ENCODE peak calls at places on chromosome 3, in eight cellular contexts. X is spleen, I is sigmoid colon, T is stomach, W is transverse colon, F is uterus, N is HCT116, S is ovary. J is an unnamed sample.

GRCh38 chr3:72665701-72666443 is 182.4 kb downstream of the SHQ1 start:
- DNase-seq in W (peak), F (no peak), I (no peak), N (no peak), T (peak), S (no peak), X (peak), J (peak)

GRCh38 chr3:32154180-32154579 is 47.8 kb downstream of the GPD1L start:
- DNase-seq in I (no peak), F (no peak), W (no peak), S (no peak), N (no peak), T (no peak), X (no peak), J (no peak)

GRCh38 chr3:62604301-62604700 is 231.0 kb upstream of the FEZF2 start:
- DNase-seq in W (no peak), S (no peak), N (no peak), T (no peak), F (no peak), X (no peak), I (no peak), J (no peak)

GRCh38 chr3:128561504-128561903 is 68.5 kb upstream of the GATA2 start:
- DNase-seq in X (no peak), I (no peak), S (no peak), T (no peak), W (no peak), N (no peak), F (no peak), J (no peak)

GRCh38 chr3:143849854-143850549 is 1.7 kb upstream of the SLC9A9 start:
- DNase-seq in W (no peak), I (no peak), N (no peak), T (no peak), F (no peak), X (no peak), S (no peak), J (no peak)

GRCh38 chr3:194075802-194076460 is 60.0 kb upstream of the HES1 start:
- DNase-seq in N (no peak), I (no peak), W (no peak), X (no peak), T (peak), F (no peak), S (no peak), J (no peak)

GRCh38 chr3:181710581-181711255 is 1.0 kb upstream of the SOX2 start:
- DNase-seq in W (no peak), I (no peak), F (no peak), N (no peak), X (no peak), S (no peak), T (no peak), J (no peak)

GRCh38 chr3:159200176-159200575 is 398.3 kb downstream of the MFSD1 start:
- DNase-seq in S (no peak), I (no peak), T (no peak), X (no peak), N (peak), W (no peak), F (no peak), J (no peak)

GRCh38 chr3:12815078-12815477 is 18.6 kb downstream of the CAND2 start:
- DNase-seq in T (no peak), F (no peak), S (no peak), N (no peak), W (no peak), X (no peak), I (no peak), J (no peak)

GRCh38 chr3:21786454-21786829 is 35.4 kb upstream of the ZNF385D start:
- DNase-seq in W (no peak), F (no peak), I (no peak), N (no peak), S (no peak), X (no peak), T (no peak), J (no peak)

GRCh38 chr3:180036678-180037455 is at the start of gene PEX5L:
- DNase-seq in W (no peak), X (peak), F (peak), I (no peak), N (no peak), S (peak), T (peak), J (no peak)

GRCh38 chr3:30737746-30738499 is 131.5 kb downstream of the TGFBR2 start:
- DNase-seq in X (no peak), S (no peak), T (no peak), N (no peak), W (no peak), I (no peak), F (no peak), J (no peak)

GRCh38 chr3:45489730-45490309 is 101.4 kb downstream of the LARS2 start:
- DNase-seq in F (no peak), T (no peak), W (no peak), I (no peak), X (no peak), S (no peak), N (no peak), J (no peak)

GRCh38 chr3:58731673-58732072 is 65.1 kb upstream of the FAM3D start:
- DNase-seq in X (no peak), T (no peak), S (no peak), W (no peak), I (no peak), N (no peak), F (no peak), J (no peak)

GRCh38 chr3:125087768-125088391 is 32.1 kb upstream of the HEG1 start:
- DNase-seq in X (no peak), S (no peak), I (no peak), W (no peak), N (no peak), F (no peak), T (no peak), J (no peak)

GRCh38 chr3:8637348-8637747 is 7.2 kb downstream of the SSUH2 start:
- DNase-seq in F (no peak), X (no peak), N (no peak), S (no peak), I (peak), W (no peak), T (no peak), J (no peak)

GRCh38 chr3:54564374-54564925 is 363.4 kb downstream of the LRTM1 start:
- DNase-seq in S (no peak), W (no peak), T (no peak), I (no peak), X (no peak), N (no peak), F (no peak), J (no peak)

DNA sequence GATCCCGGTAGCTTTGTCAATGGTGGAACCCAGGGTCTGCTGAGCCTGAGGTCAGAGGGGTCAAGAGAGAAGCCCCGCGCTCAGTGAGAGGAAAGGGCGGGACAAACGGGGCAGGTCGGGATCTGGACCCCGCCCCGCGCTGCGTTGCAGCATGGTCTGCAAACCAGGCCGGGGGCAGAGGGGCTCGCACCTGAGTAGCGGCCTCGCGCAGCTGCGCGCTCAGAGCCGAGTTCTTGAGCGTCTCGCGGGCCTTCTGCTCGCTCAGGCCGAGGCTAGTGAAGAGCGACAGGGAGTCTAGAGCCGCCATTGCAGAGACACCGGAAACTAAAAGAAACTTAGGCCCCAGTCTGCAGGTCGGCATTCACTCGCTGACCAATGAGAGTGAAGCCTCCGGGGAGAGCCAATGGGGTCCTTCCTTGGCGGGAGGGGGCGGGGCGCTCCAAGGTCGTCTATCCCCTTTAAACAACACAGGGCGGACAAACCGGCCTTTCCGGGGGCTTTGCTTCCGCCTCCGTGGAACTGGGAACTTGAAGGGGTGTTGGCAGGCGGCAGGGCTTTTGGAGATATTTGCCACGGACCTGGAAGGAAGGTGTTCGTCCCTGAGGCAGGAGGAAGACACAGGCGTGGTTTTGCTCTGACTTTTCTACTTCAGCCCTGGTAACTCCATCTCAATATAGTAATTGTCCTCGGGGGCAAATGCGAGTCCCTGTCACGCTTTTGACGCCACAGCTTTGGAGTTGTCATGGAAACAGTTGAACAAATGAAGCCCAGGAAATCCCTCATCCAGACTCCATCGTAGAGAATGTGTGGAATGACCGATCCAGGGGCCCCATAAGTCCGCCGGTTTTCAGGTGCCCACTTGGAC is at the start of gene QARS1:
- DNase-seq in S (peak), N (peak), F (peak), I (peak), X (peak), T (peak), W (peak), J (peak)
- TF ChIP-seq POLR2A in S (no peak), N (peak), F (no peak), I (peak), X (no peak), T (no peak), W (peak), J (peak)

DNA sequence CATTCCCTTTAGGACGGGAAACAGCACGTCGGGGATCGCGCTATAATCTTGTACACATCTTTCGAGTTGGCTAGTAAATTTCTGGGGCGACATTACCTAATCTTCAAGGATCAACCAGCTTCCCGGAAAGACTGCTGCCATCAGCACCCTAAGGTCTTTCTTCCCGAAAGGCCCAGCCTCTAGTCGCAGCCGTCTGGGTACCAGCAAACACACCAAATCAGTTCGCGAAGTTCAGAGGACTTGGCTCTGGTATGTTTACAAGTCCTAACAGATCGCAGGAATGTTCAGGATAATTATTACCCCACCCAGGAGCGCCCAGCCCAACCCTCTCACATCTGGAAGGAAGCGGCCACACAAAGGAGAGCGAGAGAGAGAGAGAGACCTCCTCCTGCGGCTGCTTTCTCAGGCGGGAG is 155.2 kb upstream of the FRMD4B start:
- DNase-seq in S (peak), T (no peak), I (no peak), F (no peak), W (no peak), N (no peak), X (no peak), J (no peak)
- H3K4me3 ChIP-seq in S (no peak), T (peak), I (no peak), F (no peak), W (no peak), N (no peak), X (peak), J (peak)

GRCh38 chr3:33377931-33378330 is 62.3 kb downstream of the UBP1 start:
- DNase-seq in N (no peak), X (no peak), T (no peak), S (no peak), W (no peak), F (no peak), I (no peak), J (no peak)

GRCh38 chr3:33377489-33377888 is 62.7 kb downstream of the UBP1 start:
- DNase-seq in N (no peak), F (no peak), W (no peak), S (no peak), I (no peak), X (no peak), T (no peak), J (no peak)

GRCh38 chr3:33383951-33384350 is 56.3 kb downstream of the UBP1 start:
- DNase-seq in F (no peak), T (no peak), N (no peak), S (no peak), W (no peak), X (no peak), I (no peak), J (no peak)

GRCh38 chr3:33385423-33385822 is 54.8 kb downstream of the UBP1 start:
- DNase-seq in F (no peak), W (no peak), I (no peak), S (no peak), N (no peak), X (no peak), T (no peak), J (no peak)

GRCh38 chr3:33380653-33381052 is 59.6 kb downstream of the UBP1 start:
- DNase-seq in N (no peak), W (no peak), X (no peak), F (no peak), T (no peak), I (no peak), S (no peak), J (no peak)
- TF ChIP-seq POLR2A in N (no peak), W (no peak), X (no peak), F (no peak), T (no peak), I (no peak), S (no peak), J (no peak)

GRCh38 chr3:123735456-123735855 is 148.7 kb downstream of the MYLK start:
- DNase-seq in N (no peak), T (no peak), F (no peak), S (no peak), W (no peak), X (no peak), I (no peak), J (no peak)
- H3K4me3 ChIP-seq in N (no peak), T (no peak), F (no peak), S (no peak), W (no peak), X (no peak), I (no peak), J (no peak)

GRCh38 chr3:112333002-112333385 is at the start of gene CD200:
- DNase-seq in X (peak), I (peak), S (peak), N (no peak), T (peak), F (peak), W (peak), J (peak)
- TF ChIP-seq POLR2A in X (no peak), I (no peak), S (peak), N (no peak), T (no peak), F (peak), W (peak), J (no peak)

GRCh38 chr3:3192481-3192764 is 12.9 kb upstream of the CRBN start:
- DNase-seq in F (no peak), T (no peak), N (no peak), W (no peak), X (no peak), S (no peak), I (no peak), J (no peak)
- H3K4me3 ChIP-seq in F (no peak), T (no peak), N (no peak), W (no peak), X (no peak), S (no peak), I (no peak), J (no peak)

GRCh38 chr3:108883373-108883772 is 60.8 kb downstream of the TRAT1 start:
- DNase-seq in X (no peak), S (no peak), F (no peak), T (no peak), W (no peak), I (no peak), N (no peak), J (no peak)

GRCh38 chr3:108882762-108883161 is 60.2 kb downstream of the TRAT1 start:
- DNase-seq in F (no peak), I (no peak), S (no peak), X (no peak), W (no peak), T (no peak), N (no peak), J (no peak)

GRCh38 chr3:108879915-108880314 is 57.3 kb downstream of the TRAT1 start:
- DNase-seq in S (no peak), F (no peak), X (no peak), N (no peak), T (no peak), I (no peak), W (no peak), J (no peak)

GRCh38 chr3:108877906-108878305 is 55.3 kb downstream of the TRAT1 start:
- DNase-seq in W (no peak), I (no peak), S (no peak), F (no peak), T (no peak), X (no peak), N (no peak), J (no peak)
- TF ChIP-seq POLR2A in W (no peak), I (no peak), S (no peak), F (no peak), T (no peak), X (no peak), N (no peak), J (no peak)

DNA sequence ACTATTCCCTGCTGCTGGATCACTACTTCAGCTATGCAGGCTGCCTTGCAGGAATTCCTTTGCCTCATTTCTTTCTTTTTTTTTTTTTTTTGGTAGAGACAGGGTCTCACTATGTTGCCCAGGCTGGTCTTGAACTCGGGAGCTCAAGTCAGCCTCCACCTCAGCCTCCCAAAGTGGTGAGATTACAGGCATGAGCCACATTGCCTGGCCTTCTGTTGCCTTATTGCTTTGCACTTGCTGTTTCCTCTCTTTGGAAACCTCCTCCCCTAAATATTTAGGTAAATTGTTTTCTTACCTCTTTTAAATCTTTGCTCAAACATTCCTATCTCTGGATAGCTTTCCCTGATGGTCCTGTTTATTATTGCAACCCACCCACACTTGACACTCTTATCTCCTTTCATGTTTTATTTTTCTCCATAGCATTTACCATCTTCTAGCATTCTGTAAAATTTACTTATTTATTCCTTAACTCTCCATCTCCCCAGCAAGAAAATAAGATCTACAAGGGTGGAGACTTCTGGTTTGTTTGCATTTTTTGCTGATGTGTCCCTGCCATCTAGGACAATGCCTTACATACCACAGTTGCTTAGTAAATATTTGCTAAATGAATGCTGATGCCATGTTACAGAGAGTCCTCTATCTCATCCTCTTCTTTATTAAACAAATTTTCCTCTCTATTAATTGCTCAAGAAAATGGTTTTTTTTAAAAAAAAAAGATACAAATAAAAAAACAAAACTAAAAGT is 134.8 kb downstream of the P2RY1 start:
- DNase-seq in T (no peak), N (no peak), X (no peak), W (no peak), S (no peak), F (no peak), I (no peak), J (no peak)
- H3K4me3 ChIP-seq in T (no peak), N (no peak), X (no peak), W (no peak), S (no peak), F (no peak), I (no peak), J (no peak)

GRCh38 chr3:11601446-11602241 is 42.1 kb downstream of the VGLL4 start:
- DNase-seq in F (peak), N (no peak), T (peak), W (no peak), S (no peak), I (peak), X (peak), J (peak)

GRCh38 chr3:11602886-11603285 is 40.8 kb downstream of the VGLL4 start:
- DNase-seq in F (no peak), T (no peak), X (no peak), S (no peak), W (no peak), I (no peak), N (no peak), J (no peak)

GRCh38 chr3:11603628-11604027 is 40.1 kb downstream of the VGLL4 start:
- DNase-seq in X (no peak), I (peak), F (peak), S (peak), W (no peak), T (no peak), N (no peak), J (peak)

GRCh38 chr3:11602441-11602840 is 41.3 kb downstream of the VGLL4 start:
- DNase-seq in I (no peak), W (no peak), N (no peak), X (no peak), T (no peak), F (no peak), S (no peak), J (no peak)

DNA sequence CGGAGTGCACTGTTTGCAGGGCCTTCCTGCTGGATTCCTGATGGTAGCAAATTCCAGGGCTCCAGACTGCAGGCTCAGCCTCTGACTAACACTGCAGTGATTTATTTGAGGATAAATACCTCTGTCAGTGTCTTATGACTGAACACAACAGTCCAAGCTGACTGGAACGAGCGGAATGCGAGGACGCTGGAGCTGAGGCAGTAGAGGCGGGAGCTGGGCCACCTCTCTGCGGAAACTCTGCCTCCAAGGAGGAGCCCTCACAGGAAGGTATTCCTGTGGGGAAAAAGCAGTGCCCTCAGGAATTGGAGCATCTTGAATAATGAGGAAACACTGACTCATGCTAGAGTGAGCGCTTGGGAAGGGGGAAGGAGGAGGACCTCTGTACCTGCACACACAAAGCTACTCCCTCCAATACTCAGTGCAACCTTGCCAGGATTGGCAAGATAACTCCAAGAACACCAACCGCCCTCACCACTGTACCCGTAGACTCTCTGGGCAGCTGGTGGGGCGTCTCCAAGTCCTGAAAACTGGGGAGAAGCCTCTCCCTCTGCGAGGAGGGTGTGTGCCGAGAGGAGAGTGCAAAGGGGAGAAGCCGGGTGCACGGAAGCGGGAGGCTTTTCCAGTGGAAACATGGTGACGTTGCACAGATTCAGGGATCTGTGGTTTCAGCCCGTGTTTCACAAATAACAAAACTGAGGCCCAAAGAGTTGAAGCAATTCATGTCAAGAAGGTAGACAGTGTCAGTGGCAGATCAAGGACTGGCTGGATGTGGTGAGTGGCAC is 43.0 kb downstream of the VGLL4 start:
- DNase-seq in T (peak), I (peak), F (peak), N (peak), W (peak), S (peak), X (no peak), J (peak)
- TF ChIP-seq POLR2A in T (no peak), I (no peak), F (no peak), N (no peak), W (no peak), S (no peak), X (no peak), J (no peak)